ENCODE peak calls at places on chromosomes 3 and 15, in five cellular contexts. D is HCT116, N is HepG2, R is K562, F is SK-N-SH. C is an unnamed sample. For H3K4me1, the result is how much of the 10 kb centered on the place peaks cover.

GRCh38 chr3:54307616-54308180 is 185.3 kb downstream of the CACNA2D3 start:
- DNase-seq in D (no peak), N (no peak), R (no peak), F (no peak), C (no peak)

GRCh38 chr3:12545473-12545791 is at the start of gene MKRN2OS:
- DNase-seq in D (peak), N (no peak), R (no peak), F (no peak), C (no peak)

GRCh38 chr3:6035626-6036025 is 825.3 kb upstream of the GRM7 start:
- DNase-seq in D (no peak), N (no peak), R (no peak), F (no peak), C (no peak)

GRCh38 chr15:84797212-84797611 is 19.9 kb upstream of the ALPK3 start:
- DNase-seq in D (no peak), N (no peak), R (no peak), F (no peak), C (no peak)

GRCh38 chr3:77323616-77324015 is 283.7 kb downstream of the ROBO2 start:
- DNase-seq in D (no peak), N (peak), R (no peak), F (no peak), C (no peak)

GRCh38 chr3:109643590-109643989 is 306.2 kb upstream of the DPPA4 start:
- DNase-seq in D (peak), N (peak), R (no peak), F (no peak), C (no peak)

GRCh38 chr15:71743861-71744382 is 66.4 kb upstream of the NR2E3 start:
- DNase-seq in D (no peak), N (peak), R (peak), F (peak), C (peak)

GRCh38 chr3:15815696-15816095 is 17.9 kb upstream of the ANKRD28 start:
- DNase-seq in D (peak), N (peak), R (peak), F (peak), C (no peak)

GRCh38 chr3:149512073-149512782 is 37.7 kb downstream of the TM4SF4 start:
- DNase-seq in D (peak), N (peak), R (peak), F (peak), C (peak)

GRCh38 chr3:139129892-139130291 is 85.2 kb upstream of the PRR23C start:
- DNase-seq in D (no peak), N (no peak), R (no peak), F (no peak), C (no peak)

GRCh38 chr3:139128803-139129202 is 84.1 kb upstream of the PRR23C start:
- DNase-seq in D (no peak), N (no peak), R (no peak), F (no peak), C (no peak)

GRCh38 chr3:139124197-139124596 is 79.5 kb upstream of the PRR23C start:
- DNase-seq in D (no peak), N (no peak), R (no peak), F (no peak), C (no peak)

GRCh38 chr3:139130390-139131140 is 85.9 kb upstream of the PRR23C start:
- DNase-seq in D (no peak), N (no peak), R (no peak), F (no peak), C (no peak)

DNA sequence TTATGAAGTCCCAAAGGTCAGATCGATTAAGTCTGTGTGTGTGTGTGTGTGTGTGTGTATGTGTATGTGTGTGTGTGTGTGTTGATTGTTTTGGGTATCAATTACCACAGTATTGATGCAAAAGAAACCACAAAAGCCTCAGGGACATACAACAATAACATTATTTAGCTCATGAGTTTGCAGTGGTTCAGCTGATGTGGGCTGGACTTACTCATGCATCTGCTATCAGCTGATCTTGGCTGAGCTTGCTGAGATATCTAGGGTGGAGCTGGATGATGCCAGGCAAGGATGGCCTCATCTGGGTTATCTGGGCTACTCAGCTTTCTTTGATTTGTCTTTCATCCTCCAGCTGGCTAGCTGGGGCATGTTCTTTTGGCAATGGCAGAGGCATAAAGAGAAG is 82.4 kb upstream of the PRR23C start:
- DNase-seq in D (no peak), N (no peak), R (peak), F (no peak), C (no peak)
- H3K9ac ChIP-seq in D (no peak), N (no peak), R (no peak), F (no peak), C (no peak)

DNA sequence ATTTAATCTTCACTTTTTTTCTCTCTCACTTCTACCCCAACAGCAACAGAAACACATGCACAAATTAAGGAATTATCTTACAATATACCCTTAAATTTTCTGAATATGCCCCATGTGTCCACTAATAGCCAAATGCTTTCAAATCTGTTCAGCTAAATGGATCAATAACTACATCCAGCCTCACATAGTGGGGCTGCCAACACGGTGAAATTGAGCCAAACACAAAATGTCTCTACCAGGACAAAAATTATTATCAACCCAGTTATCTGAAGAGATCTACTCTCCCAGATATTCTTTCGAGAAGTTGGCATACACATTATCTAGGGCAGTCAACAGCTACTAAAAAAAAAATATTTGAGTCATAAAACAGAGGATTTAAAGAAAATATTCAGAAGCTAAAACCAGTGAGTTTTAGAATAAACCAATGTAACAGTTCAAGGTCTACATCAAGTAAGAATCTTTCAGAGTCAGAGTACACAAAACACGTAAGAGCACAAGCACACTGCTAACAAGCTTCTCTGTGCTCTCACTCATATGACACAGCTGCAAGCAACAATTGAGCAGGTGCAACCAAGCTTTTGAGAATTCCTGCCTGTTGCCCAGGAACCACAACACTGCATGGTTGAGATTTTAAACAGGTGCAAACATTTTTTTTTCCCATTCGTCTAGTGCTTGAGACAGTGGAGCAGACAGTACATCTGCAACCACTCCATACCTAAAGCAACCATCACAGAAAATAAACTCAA is 247.7 kb downstream of the ZBTB20 start:
- DNase-seq in D (no peak), N (peak), R (no peak), F (no peak), C (no peak)
- TF ChIP-seq YY1 in D (no peak), N (no peak), R (no peak), F (no peak), C (no peak)

GRCh38 chr3:126916546-126916945 is 66.4 kb upstream of the PLXNA1 start:
- DNase-seq in D (no peak), N (no peak), R (no peak), F (no peak), C (no peak)

GRCh38 chr3:126917232-126917804 is 65.6 kb upstream of the PLXNA1 start:
- DNase-seq in D (no peak), N (no peak), R (no peak), F (no peak), C (no peak)

GRCh38 chr3:126915015-126915414 is 67.9 kb upstream of the PLXNA1 start:
- DNase-seq in D (no peak), N (no peak), R (no peak), F (no peak), C (no peak)

GRCh38 chr3:126921425-126921824 is 61.5 kb upstream of the PLXNA1 start:
- DNase-seq in D (no peak), N (peak), R (no peak), F (no peak), C (no peak)

GRCh38 chr3:126918223-126918622 is 64.7 kb upstream of the PLXNA1 start:
- DNase-seq in D (no peak), N (no peak), R (no peak), F (no peak), C (no peak)
- H3K4me1 ChIP-seq in D (under half), N (under half), R (under half), F (under half), C (under half)

GRCh38 chr15:50681467-50681866 is 5.1 kb downstream of the TRPM7 start:
- DNase-seq in D (no peak), N (no peak), R (no peak), F (no peak), C (no peak)

GRCh38 chr15:50675524-50676144 is 11.0 kb downstream of the TRPM7 start:
- DNase-seq in D (peak), N (no peak), R (peak), F (peak), C (no peak)

GRCh38 chr15:50676799-50677483 is 9.7 kb downstream of the TRPM7 start:
- DNase-seq in D (no peak), N (no peak), R (peak), F (no peak), C (no peak)
- H3K9ac ChIP-seq in D (no peak), N (no peak), R (no peak), F (no peak), C (no peak)

GRCh38 chr15:72782993-72783562 is 480 bp downstream of the ADPGK start:
- DNase-seq in D (no peak), N (no peak), R (no peak), F (no peak), C (no peak)
- TF ChIP-seq YY1 in D (no peak), N (no peak), R (no peak), F (no peak), C (no peak)

GRCh38 chr3:58411851-58412830 is 21.5 kb downstream of the PDHB start:
- DNase-seq in D (no peak), N (no peak), R (no peak), F (no peak), C (no peak)
- H3K4me1 ChIP-seq in D (under half), N (under half), R (under half), F (under half), C (under half)

DNA sequence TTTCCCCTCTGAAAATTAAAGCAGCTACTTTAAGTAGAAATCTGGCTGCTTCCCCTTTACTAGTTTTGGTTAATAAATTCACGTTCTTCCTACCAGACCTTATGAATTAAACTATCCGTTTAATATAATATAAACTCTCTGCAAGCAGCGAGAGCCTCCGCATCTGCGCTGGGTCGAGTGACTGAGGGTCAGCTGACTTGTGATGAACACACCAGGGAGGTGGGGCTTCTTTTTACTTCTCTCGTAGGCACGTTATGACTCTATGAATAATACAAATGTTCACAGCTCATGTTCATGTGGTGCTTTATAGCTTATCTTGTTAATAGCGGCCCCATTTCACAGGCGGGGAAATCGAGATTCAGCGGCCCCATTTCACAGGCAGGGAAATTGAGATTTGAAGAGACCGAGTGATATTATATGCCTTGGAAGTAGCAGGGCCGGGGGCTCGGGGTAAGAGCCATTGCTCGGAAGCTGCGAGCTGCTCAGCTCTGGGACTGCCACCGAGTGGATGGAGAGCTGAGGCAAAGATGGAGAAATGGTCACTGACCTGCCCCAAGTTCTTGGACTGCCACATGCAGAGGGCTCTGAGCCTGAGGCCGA is 8.3 kb downstream of the MUC4 start:
- DNase-seq in D (no peak), N (no peak), R (peak), F (no peak), C (no peak)
- H3K9ac ChIP-seq in D (no peak), N (no peak), R (peak), F (no peak), C (no peak)

C was measured in NT2/D1.